ENCODE peak calls at places on chromosomes 1 and 21, in six cellular contexts. N is cortex of kidney; V is central memory CD4-positive, alpha-beta T cell; W is effector CD4-positive, alpha-beta T cell; X is LoVo; J is left ventricle myocardium inferior. H is an unnamed sample.

GRCh38 chr1:92709738-92710137 is 75.2 kb downstream of the EVI5 start:
- DNase-seq in N (no peak), V (no peak), W (no peak), X (no peak), J (no peak), H (peak; percentile 67)

GRCh38 chr1:99218999-99219398 is 45.3 kb upstream of the PLPPR4 start:
- DNase-seq in N (no peak), V (no peak), W (no peak), X (no peak), J (no peak), H (no peak)

GRCh38 chr1:108121361-108122143 is 78.6 kb downstream of the SLC25A24 start:
- DNase-seq in N (no peak), V (no peak), W (no peak), X (no peak), J (peak; percentile 42), H (peak; percentile 30)

GRCh38 chr1:98388431-98388830 is 273.1 kb upstream of the SNX7 start:
- DNase-seq in N (no peak), V (no peak), W (no peak), X (no peak), J (no peak), H (no peak)

GRCh38 chr1:112713466-112714312 is 1.4 kb downstream of the PPM1J start:
- DNase-seq in N (no peak), V (no peak), W (no peak), X (no peak), J (no peak), H (no peak)

GRCh38 chr21:29825936-29826335 is 113.9 kb downstream of the GRIK1 start:
- DNase-seq in N (no peak), V (no peak), W (no peak), X (no peak), J (no peak), H (no peak)

GRCh38 chr1:214401666-214402065 is 120.7 kb downstream of the SMYD2 start:
- DNase-seq in N (no peak), V (no peak), W (no peak), X (no peak), J (no peak), H (no peak)

GRCh38 chr1:223249854-223250631 is 107.0 kb upstream of the TLR5 start:
- DNase-seq in N (no peak), V (no peak), W (no peak), X (no peak), J (no peak), H (peak; percentile 62)

GRCh38 chr1:245105815-245106410 is 48.9 kb upstream of the KIF26B start:
- DNase-seq in N (no peak), V (no peak), W (no peak), X (no peak), J (no peak), H (no peak)

GRCh38 chr21:34852438-34852837 is 183.6 kb downstream of the CLIC6 start:
- DNase-seq in N (no peak), V (no peak), W (no peak), X (no peak), J (no peak), H (no peak)

GRCh38 chr1:67832737-67833594 is at the start of gene GNG12:
- DNase-seq in N (no peak), V (no peak), W (no peak), X (peak; percentile 77), J (peak; percentile 75), H (peak; percentile 87)

GRCh38 chr1:201307760-201308499 is 24.6 kb downstream of the PKP1 start:
- DNase-seq in N (no peak), V (no peak), W (no peak), X (peak; percentile 83), J (no peak), H (no peak)

GRCh38 chr1:3611170-3612019 is at the start of gene MEGF6:
- DNase-seq in N (no peak), V (no peak), W (peak; percentile 48), X (peak; percentile 78), J (peak; percentile 49), H (peak; percentile 95)

GRCh38 chr1:222048030-222048632 is 306.2 kb upstream of the DUSP10 start:
- DNase-seq in N (no peak), V (no peak), W (no peak), X (no peak), J (no peak), H (no peak)

GRCh38 chr1:116666747-116667576 is 571 bp downstream of the IGSF3 start:
- DNase-seq in N (no peak), V (no peak), W (no peak), X (peak; percentile 1), J (no peak), H (peak; percentile 30)

GRCh38 chr1:184684285-184685077 is 70.2 kb downstream of the EDEM3 start:
- DNase-seq in N (no peak), V (no peak), W (no peak), X (no peak), J (peak; percentile 33), H (no peak)

GRCh38 chr1:63827411-63828321 is 53.8 kb downstream of the ROR1 start:
- DNase-seq in N (no peak), V (no peak), W (no peak), X (no peak), J (no peak), H (no peak)

GRCh38 chr1:160091666-160092223 is 6.7 kb downstream of the IGSF8 start:
- DNase-seq in N (no peak), V (no peak), W (no peak), X (no peak), J (no peak), H (no peak)

H was measured in hepatocyte.